ENCODE peak calls at places on chromosomes 3 and 15, in five cellular contexts. One of them, this sample, is unnamed.

GRCh38 chr3:156973954-156974353 is 147.8 kb downstream of the LEKR1 start:
- DNase-seq in stomach: no peak
- DNase-seq in dorsolateral prefrontal cortex: no peak
- DNase-seq in colonic mucosa: no peak
- DNase-seq in fibroblast of lung: no peak
- DNase-seq in this sample: no peak

GRCh38 chr15:29821416-29822099 is 710 bp downstream of the TJP1 start:
- DNase-seq in stomach: peak; percentile 84
- DNase-seq in dorsolateral prefrontal cortex: peak; percentile 62
- DNase-seq in colonic mucosa: peak; percentile 80
- DNase-seq in fibroblast of lung: peak; percentile 88
- DNase-seq in this sample: peak; percentile 85

GRCh38 chr3:100533176-100533575 is 40.8 kb downstream of the TMEM45A start:
- DNase-seq in stomach: no peak
- DNase-seq in dorsolateral prefrontal cortex: no peak
- DNase-seq in colonic mucosa: no peak
- DNase-seq in fibroblast of lung: no peak
- DNase-seq in this sample: no peak

GRCh38 chr15:90072978-90073640 is 29.2 kb downstream of the IDH2 start:
- DNase-seq in stomach: no peak
- DNase-seq in dorsolateral prefrontal cortex: no peak
- DNase-seq in colonic mucosa: no peak
- DNase-seq in fibroblast of lung: no peak
- DNase-seq in this sample: no peak

GRCh38 chr15:34855397-34855796 is 60.0 kb upstream of the ACTC1 start:
- DNase-seq in stomach: no peak
- DNase-seq in dorsolateral prefrontal cortex: no peak
- DNase-seq in colonic mucosa: no peak
- DNase-seq in fibroblast of lung: peak; percentile 81
- DNase-seq in this sample: no peak

GRCh38 chr15:64845183-64845611 is 3.5 kb downstream of the PLEKHO2 start:
- DNase-seq in stomach: no peak
- DNase-seq in dorsolateral prefrontal cortex: no peak
- DNase-seq in colonic mucosa: no peak
- DNase-seq in fibroblast of lung: peak; percentile 44
- DNase-seq in this sample: no peak

GRCh38 chr3:56970401-56971002 is 90.0 kb upstream of the SPATA12 start:
- DNase-seq in stomach: no peak
- DNase-seq in dorsolateral prefrontal cortex: no peak
- DNase-seq in colonic mucosa: no peak
- DNase-seq in fibroblast of lung: peak; percentile 56
- DNase-seq in this sample: no peak

GRCh38 chr3:183073839-183074615 is 25.3 kb downstream of the MCCC1 start:
- DNase-seq in stomach: no peak
- DNase-seq in dorsolateral prefrontal cortex: no peak
- DNase-seq in colonic mucosa: no peak
- DNase-seq in fibroblast of lung: no peak
- DNase-seq in this sample: no peak

GRCh38 chr3:98778383-98778782 is 15.2 kb downstream of the ST3GAL6 start:
- DNase-seq in stomach: no peak
- DNase-seq in dorsolateral prefrontal cortex: no peak
- DNase-seq in colonic mucosa: no peak
- DNase-seq in fibroblast of lung: peak; percentile 80
- DNase-seq in this sample: no peak

GRCh38 chr3:30915782-30916181 is 21.3 kb upstream of the GADL1 start:
- DNase-seq in stomach: no peak
- DNase-seq in dorsolateral prefrontal cortex: no peak
- DNase-seq in colonic mucosa: no peak
- DNase-seq in fibroblast of lung: peak; percentile 36
- DNase-seq in this sample: no peak

GRCh38 chr3:153284282-153284938 is 122.4 kb downstream of the RAP2B start:
- DNase-seq in stomach: no peak
- DNase-seq in dorsolateral prefrontal cortex: no peak
- DNase-seq in colonic mucosa: peak; percentile 30
- DNase-seq in fibroblast of lung: peak; percentile 91
- DNase-seq in this sample: peak; percentile 68

GRCh38 chr15:59632714-59633113 is 21.1 kb downstream of the GCNT3 start:
- DNase-seq in stomach: no peak
- DNase-seq in dorsolateral prefrontal cortex: no peak
- DNase-seq in colonic mucosa: no peak
- DNase-seq in fibroblast of lung: no peak
- DNase-seq in this sample: no peak

GRCh38 chr15:66461917-66462316 is 35.6 kb downstream of the SNAPC5 start:
- DNase-seq in stomach: no peak
- DNase-seq in dorsolateral prefrontal cortex: no peak
- DNase-seq in colonic mucosa: peak; percentile 33
- DNase-seq in fibroblast of lung: no peak
- DNase-seq in this sample: no peak

GRCh38 chr3:39592306-39592705 is 124.8 kb downstream of the MOBP start:
- DNase-seq in stomach: no peak
- DNase-seq in dorsolateral prefrontal cortex: no peak
- DNase-seq in colonic mucosa: no peak
- DNase-seq in fibroblast of lung: no peak
- DNase-seq in this sample: no peak

GRCh38 chr3:55797084-55797483 is 310.0 kb upstream of the WNT5A start:
- DNase-seq in stomach: no peak
- DNase-seq in dorsolateral prefrontal cortex: no peak
- DNase-seq in colonic mucosa: no peak
- DNase-seq in fibroblast of lung: no peak
- DNase-seq in this sample: no peak

GRCh38 chr15:66076591-66077319 is 176.8 kb downstream of the MEGF11 start:
- DNase-seq in stomach: no peak
- DNase-seq in dorsolateral prefrontal cortex: peak; percentile 12
- DNase-seq in colonic mucosa: no peak
- DNase-seq in fibroblast of lung: no peak
- DNase-seq in this sample: no peak

GRCh38 chr3:126837773-126838172 is 133.7 kb downstream of the CHCHD6 start:
- DNase-seq in stomach: no peak
- DNase-seq in dorsolateral prefrontal cortex: no peak
- DNase-seq in colonic mucosa: no peak
- DNase-seq in fibroblast of lung: no peak
- DNase-seq in this sample: no peak

GRCh38 chr3:51371943-51372557 is 13.0 kb upstream of the MANF start:
- DNase-seq in stomach: peak; percentile 66
- DNase-seq in dorsolateral prefrontal cortex: no peak
- DNase-seq in colonic mucosa: peak; percentile 67
- DNase-seq in fibroblast of lung: peak; percentile 62
- DNase-seq in this sample: no peak

GRCh38 chr15:28191832-28192231 is 92.7 kb upstream of the OCA2 start:
- DNase-seq in stomach: peak; percentile 27
- DNase-seq in dorsolateral prefrontal cortex: peak; percentile 75
- DNase-seq in colonic mucosa: no peak
- DNase-seq in fibroblast of lung: peak; percentile 85
- DNase-seq in this sample: peak; percentile 68

GRCh38 chr15:101115318-101115886 is 136.4 kb downstream of the CHSY1 start:
- DNase-seq in stomach: no peak
- DNase-seq in dorsolateral prefrontal cortex: no peak
- DNase-seq in colonic mucosa: no peak
- DNase-seq in fibroblast of lung: no peak
- DNase-seq in this sample: no peak

GRCh38 chr3:46667657-46668056 is 25.8 kb downstream of the ALS2CL start:
- DNase-seq in stomach: peak; percentile 20
- DNase-seq in dorsolateral prefrontal cortex: peak; percentile 32
- DNase-seq in colonic mucosa: no peak
- DNase-seq in fibroblast of lung: no peak
- DNase-seq in this sample: peak; percentile 57

GRCh38 chr3:172140499-172141391 is 101.4 kb downstream of the FNDC3B start:
- DNase-seq in stomach: no peak
- DNase-seq in dorsolateral prefrontal cortex: no peak
- DNase-seq in colonic mucosa: peak; percentile 75
- DNase-seq in fibroblast of lung: peak; percentile 98
- DNase-seq in this sample: no peak

GRCh38 chr15:100945006-100945405 is 25.8 kb downstream of the LRRK1 start:
- DNase-seq in stomach: no peak
- DNase-seq in dorsolateral prefrontal cortex: no peak
- DNase-seq in colonic mucosa: no peak
- DNase-seq in fibroblast of lung: no peak
- DNase-seq in this sample: no peak

GRCh38 chr15:72034351-72034750 is 83.6 kb downstream of the MYO9A start:
- DNase-seq in stomach: no peak
- DNase-seq in dorsolateral prefrontal cortex: no peak
- DNase-seq in colonic mucosa: no peak
- DNase-seq in fibroblast of lung: no peak
- DNase-seq in this sample: no peak

GRCh38 chr3:82745544-82745943 is 984.1 kb upstream of the GBE1 start:
- DNase-seq in stomach: no peak
- DNase-seq in dorsolateral prefrontal cortex: no peak
- DNase-seq in colonic mucosa: no peak
- DNase-seq in fibroblast of lung: peak; percentile 25
- DNase-seq in this sample: no peak

GRCh38 chr15:99818872-99819271 is 85.6 kb upstream of the LYSMD4 start:
- DNase-seq in stomach: no peak
- DNase-seq in dorsolateral prefrontal cortex: no peak
- DNase-seq in colonic mucosa: no peak
- DNase-seq in fibroblast of lung: no peak
- DNase-seq in this sample: no peak
- H3K27ac ChIP-seq in stomach: no peak overlapping the region
- H3K27ac ChIP-seq in dorsolateral prefrontal cortex: no peak overlapping the region
- H3K27ac ChIP-seq in colonic mucosa: no peak overlapping the region
- H3K27ac ChIP-seq in fibroblast of lung: no peak overlapping the region
- H3K27ac ChIP-seq in this sample: no peak overlapping the region

GRCh38 chr3:196080517-196080841 is 1.4 kb downstream of the TFRC start:
- DNase-seq in stomach: no peak
- DNase-seq in dorsolateral prefrontal cortex: no peak
- DNase-seq in colonic mucosa: peak; percentile 49
- DNase-seq in fibroblast of lung: no peak
- DNase-seq in this sample: no peak
- H3K27ac ChIP-seq in stomach: peak overlapping the region; percentile 97
- H3K27ac ChIP-seq in dorsolateral prefrontal cortex: peak overlapping the region; percentile 98
- H3K27ac ChIP-seq in colonic mucosa: peak overlapping the region; percentile 95
- H3K27ac ChIP-seq in fibroblast of lung: no peak overlapping the region
- H3K27ac ChIP-seq in this sample: peak overlapping the region; percentile 95

DNA sequence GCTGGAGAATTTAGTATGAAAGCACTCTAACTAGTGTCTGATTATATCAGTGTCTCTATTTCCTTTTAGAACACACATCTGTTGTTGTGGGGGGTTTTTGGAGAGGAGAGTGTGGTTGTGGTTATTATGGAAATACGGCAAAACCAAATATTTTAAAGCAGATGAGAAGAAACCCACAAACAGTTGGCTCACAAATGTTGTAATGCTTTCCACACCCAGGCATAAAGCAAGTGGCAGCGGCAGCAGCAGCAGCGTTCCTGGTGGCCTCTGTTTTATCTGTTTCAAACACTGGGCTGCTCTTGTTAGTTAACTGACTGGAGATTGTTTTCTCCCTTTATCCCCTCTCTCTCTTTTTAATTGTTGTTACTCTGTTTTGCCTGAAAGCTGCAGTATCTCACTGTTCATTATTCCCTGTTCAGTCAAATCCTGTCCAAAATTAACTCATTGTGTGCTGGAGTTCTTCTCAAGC is 1045.5 kb upstream of the NR2F2 start:
- DNase-seq in stomach: no peak
- DNase-seq in dorsolateral prefrontal cortex: no peak
- DNase-seq in colonic mucosa: no peak
- DNase-seq in fibroblast of lung: peak; percentile 77
- DNase-seq in this sample: no peak
- H3K27ac ChIP-seq in stomach: peak overlapping the region; percentile 52
- H3K27ac ChIP-seq in dorsolateral prefrontal cortex: no peak overlapping the region
- H3K27ac ChIP-seq in colonic mucosa: no peak overlapping the region
- H3K27ac ChIP-seq in fibroblast of lung: no peak overlapping the region
- H3K27ac ChIP-seq in this sample: peak overlapping the region; percentile 38

GRCh38 chr3:32455609-32456428 is 46.8 kb downstream of the CMTM6 start:
- DNase-seq in stomach: peak; percentile 17
- DNase-seq in dorsolateral prefrontal cortex: no peak
- DNase-seq in colonic mucosa: peak; percentile 16
- DNase-seq in fibroblast of lung: no peak
- DNase-seq in this sample: no peak

GRCh38 chr3:32460031-32460749 is 42.5 kb downstream of the CMTM6 start:
- DNase-seq in stomach: no peak
- DNase-seq in dorsolateral prefrontal cortex: no peak
- DNase-seq in colonic mucosa: no peak
- DNase-seq in fibroblast of lung: no peak
- DNase-seq in this sample: no peak

GRCh38 chr3:32457971-32458471 is 44.6 kb downstream of the CMTM6 start:
- DNase-seq in stomach: no peak
- DNase-seq in dorsolateral prefrontal cortex: no peak
- DNase-seq in colonic mucosa: no peak
- DNase-seq in fibroblast of lung: no peak
- DNase-seq in this sample: no peak

GRCh38 chr3:32456429-32457130 is 46.1 kb downstream of the CMTM6 start:
- DNase-seq in stomach: no peak
- DNase-seq in dorsolateral prefrontal cortex: no peak
- DNase-seq in colonic mucosa: peak; percentile 11
- DNase-seq in fibroblast of lung: no peak
- DNase-seq in this sample: no peak

DNA sequence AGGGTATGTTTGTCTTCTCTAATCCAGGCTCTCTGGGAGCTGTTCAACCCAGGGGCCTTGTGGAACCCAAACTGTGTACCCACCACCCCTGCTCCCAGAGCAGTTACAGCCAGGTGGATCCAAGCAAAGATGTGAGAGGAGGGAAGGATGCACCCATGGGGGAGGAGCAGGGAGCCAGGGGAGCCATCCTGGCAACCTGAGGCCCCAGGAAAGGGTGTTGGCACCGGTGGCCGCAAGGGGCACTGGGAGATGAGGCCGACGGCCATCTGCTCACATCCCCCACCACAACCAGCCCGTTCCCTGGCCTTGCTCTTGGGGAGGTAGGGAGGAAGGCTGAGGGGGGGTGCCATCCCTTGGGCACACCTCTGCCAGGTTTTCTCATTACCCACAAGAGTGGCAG is 43.2 kb downstream of the CMTM6 start:
- DNase-seq in stomach: no peak
- DNase-seq in dorsolateral prefrontal cortex: no peak
- DNase-seq in colonic mucosa: no peak
- DNase-seq in fibroblast of lung: no peak
- DNase-seq in this sample: no peak
- H3K27ac ChIP-seq in stomach: peak overlapping the region; percentile 60
- H3K27ac ChIP-seq in dorsolateral prefrontal cortex: no peak overlapping the region
- H3K27ac ChIP-seq in colonic mucosa: peak overlapping the region; percentile 27
- H3K27ac ChIP-seq in fibroblast of lung: no peak overlapping the region
- H3K27ac ChIP-seq in this sample: peak overlapping the region; percentile 81

DNA sequence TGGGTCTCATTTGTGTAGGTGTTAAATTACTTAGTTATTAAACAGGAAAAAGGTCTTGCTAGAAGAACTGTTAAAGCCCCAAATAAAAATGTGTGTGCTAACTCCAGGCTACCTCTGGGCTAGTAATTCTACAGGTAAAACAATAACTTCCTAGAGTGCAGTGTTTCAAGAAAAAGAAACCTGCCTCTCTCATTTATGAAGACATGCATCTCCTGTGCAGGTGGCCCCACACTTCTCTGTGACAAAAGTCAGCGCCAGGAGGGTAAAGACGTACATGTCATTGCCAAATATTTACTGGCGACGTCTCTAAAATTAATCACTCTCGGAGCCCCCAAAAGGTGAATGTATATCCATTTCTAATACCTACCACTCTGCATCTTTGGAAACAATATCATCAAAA is 131.7 kb downstream of the FOXP1 start:
- DNase-seq in stomach: no peak
- DNase-seq in dorsolateral prefrontal cortex: no peak
- DNase-seq in colonic mucosa: no peak
- DNase-seq in fibroblast of lung: no peak
- DNase-seq in this sample: no peak
- H3K27ac ChIP-seq in stomach: no peak overlapping the region
- H3K27ac ChIP-seq in dorsolateral prefrontal cortex: no peak overlapping the region
- H3K27ac ChIP-seq in colonic mucosa: no peak overlapping the region
- H3K27ac ChIP-seq in fibroblast of lung: no peak overlapping the region
- H3K27ac ChIP-seq in this sample: no peak overlapping the region